ENCODE peak calls at places on chromosomes 7 and 10, in seven cellular contexts. G is testis, O is mesendoderm, N is H9, W is mucosa of descending colon, R is stomach, K is A549. E is an unnamed sample. For H3K4me1, the result is how much of the 10 kb centered on the place peaks cover.

GRCh38 chr7:2821842-2822507 is 22.1 kb downstream of the GNA12 start:
- DNase-seq in W (no peak), R (no peak), N (no peak), O (no peak), G (no peak), K (peak), E (no peak)

GRCh38 chr10:37534166-37534565 is 323.2 kb downstream of the ZNF248 start:
- DNase-seq in O (no peak), N (no peak), W (no peak), K (no peak), R (no peak), G (no peak), E (no peak)

GRCh38 chr7:29593458-29593857 is 29.8 kb downstream of the PRR15 start:
- DNase-seq in R (no peak), G (no peak), O (no peak), K (no peak), W (no peak), N (no peak), E (no peak)

GRCh38 chr10:6108631-6109443 is 20.0 kb downstream of the RBM17 start:
- DNase-seq in K (peak), W (peak), G (no peak), O (peak), R (no peak), N (peak), E (no peak)

GRCh38 chr10:27620425-27621397 is 116.6 kb downstream of the RAB18 start:
- DNase-seq in K (no peak), W (no peak), N (no peak), G (peak), O (no peak), R (no peak), E (peak)

GRCh38 chr10:131400518-131400917 is 89.0 kb upstream of the TCERG1L start:
- DNase-seq in N (no peak), O (no peak), G (no peak), R (no peak), K (no peak), W (no peak), E (no peak)

GRCh38 chr7:44046321-44047061 is 2.0 kb downstream of the DBNL start:
- DNase-seq in G (no peak), W (no peak), N (no peak), O (no peak), K (no peak), R (no peak), E (no peak)

GRCh38 chr7:38881015-38881414 is 28.0 kb downstream of the VPS41 start:
- DNase-seq in K (no peak), R (no peak), W (no peak), G (no peak), N (peak), O (peak), E (no peak)

GRCh38 chr7:149455175-149455950 is 5.5 kb downstream of the ZNF777 start:
- DNase-seq in G (no peak), R (no peak), O (no peak), K (no peak), W (no peak), N (no peak), E (no peak)

GRCh38 chr7:151717415-151717814 is 159.5 kb downstream of the PRKAG2 start:
- DNase-seq in K (no peak), O (no peak), N (no peak), W (no peak), R (peak), G (no peak), E (no peak)

GRCh38 chr7:105975770-105976428 is 12.8 kb downstream of the CDHR3 start:
- DNase-seq in K (no peak), O (peak), G (no peak), W (peak), R (no peak), N (no peak), E (no peak)

GRCh38 chr10:88028654-88029053 is 165.2 kb downstream of the PTEN start:
- DNase-seq in K (no peak), G (no peak), N (no peak), R (no peak), W (peak), O (peak), E (no peak)

GRCh38 chr7:156626220-156626895 is 14.2 kb upstream of the RNF32 start:
- DNase-seq in R (no peak), N (no peak), O (no peak), K (no peak), W (no peak), G (no peak), E (no peak)

GRCh38 chr7:96670338-96671289 is 39.0 kb downstream of the SEM1 start:
- DNase-seq in N (no peak), R (no peak), W (no peak), O (no peak), G (no peak), K (no peak), E (no peak)

GRCh38 chr10:33198610-33199009 is 135.9 kb downstream of the NRP1 start:
- DNase-seq in R (no peak), O (no peak), G (no peak), N (no peak), K (peak), W (no peak), E (no peak)

GRCh38 chr7:73615886-73616285 is 8.4 kb downstream of the MLXIPL start:
- DNase-seq in W (no peak), G (no peak), R (no peak), N (peak), O (peak), K (peak), E (no peak)

GRCh38 chr7:15977663-15978062 is 291.2 kb upstream of the MEOX2 start:
- DNase-seq in O (no peak), R (no peak), W (no peak), K (no peak), N (no peak), G (no peak), E (no peak)

GRCh38 chr10:133067152-133068090 is 20.3 kb upstream of the ADGRA1 start:
- DNase-seq in O (no peak), R (no peak), N (no peak), W (no peak), G (peak), K (no peak), E (no peak)

GRCh38 chr7:42091461-42092229 is 145.4 kb downstream of the GLI3 start:
- DNase-seq in W (no peak), K (no peak), R (peak), O (peak), G (no peak), N (peak), E (no peak)

GRCh38 chr10:19817251-19818046 is 1.2 kb downstream of the PLXDC2 start:
- DNase-seq in W (peak), O (peak), R (no peak), G (peak), N (peak), K (no peak), E (peak)

GRCh38 chr10:114691442-114691941 is 33.4 kb upstream of the ABLIM1 start:
- DNase-seq in R (no peak), G (no peak), N (no peak), K (no peak), O (peak), W (no peak), E (no peak)

GRCh38 chr7:7535688-7536087 is at the start of gene COL28A1:
- DNase-seq in K (no peak), O (no peak), N (no peak), W (no peak), R (no peak), G (no peak), E (no peak)

GRCh38 chr10:122567056-122567660 is 6.6 kb downstream of the DMBT1 start:
- DNase-seq in G (peak), R (peak), O (peak), W (no peak), K (peak), N (peak), E (no peak)

GRCh38 chr10:127993281-127993680 is 86.4 kb downstream of the PTPRE start:
- DNase-seq in N (no peak), G (no peak), O (no peak), R (no peak), W (no peak), K (no peak), E (no peak)

GRCh38 chr7:69994907-69995542 is 396.8 kb downstream of the AUTS2 start:
- DNase-seq in G (no peak), N (no peak), K (no peak), W (no peak), O (no peak), R (peak), E (no peak)

GRCh38 chr10:338176-339037 is 203.2 kb downstream of the ZMYND11 start:
- DNase-seq in O (no peak), G (no peak), N (no peak), W (no peak), R (peak), K (peak), E (peak)

GRCh38 chr10:116722736-116723427 is 19.5 kb downstream of the HSPA12A start:
- DNase-seq in R (no peak), G (no peak), W (no peak), O (no peak), N (no peak), K (no peak), E (peak)

GRCh38 chr7:54349259-54349658 is 192.9 kb upstream of the VSTM2A start:
- DNase-seq in R (no peak), K (no peak), W (no peak), G (no peak), O (peak), N (no peak), E (no peak)

GRCh38 chr7:103735377-103735776 is 254.1 kb downstream of the RELN start:
- DNase-seq in K (peak), G (no peak), W (no peak), N (no peak), O (no peak), R (no peak), E (no peak)

GRCh38 chr10:2990764-2991163 is 76.6 kb upstream of the PFKP start:
- DNase-seq in W (no peak), N (no peak), K (no peak), O (no peak), R (no peak), G (no peak), E (no peak)

GRCh38 chr7:57876-58275 is 134.5 kb upstream of the FAM20C start:
- DNase-seq in R (no peak), K (no peak), O (no peak), N (no peak), W (no peak), G (no peak), E (no peak)

GRCh38 chr7:110921478-110922210 is 169.3 kb upstream of the LRRN3 start:
- DNase-seq in G (no peak), O (no peak), W (no peak), R (no peak), N (no peak), K (no peak), E (no peak)

GRCh38 chr10:24462889-24463552 is 254.1 kb downstream of the KIAA1217 start:
- DNase-seq in G (peak), N (no peak), R (no peak), K (peak), O (no peak), W (no peak), E (no peak)

GRCh38 chr7:12709731-12710502 is 22.5 kb downstream of the ARL4A start:
- DNase-seq in O (no peak), W (no peak), R (no peak), N (no peak), G (no peak), K (no peak), E (no peak)

GRCh38 chr10:73886625-73887024 is 12.3 kb upstream of the CAMK2G start:
- DNase-seq in W (no peak), K (no peak), R (no peak), O (peak), N (no peak), G (no peak), E (no peak)

GRCh38 chr7:113710310-113711106 is 208.3 kb downstream of the PPP1R3A start:
- DNase-seq in N (peak), R (no peak), G (peak), K (peak), O (peak), W (peak), E (no peak)

GRCh38 chr7:95758187-95758586 is 14.2 kb upstream of the DYNC1I1 start:
- DNase-seq in O (no peak), N (no peak), R (no peak), W (no peak), G (no peak), K (no peak), E (no peak)

GRCh38 chr10:132408823-132409666 is 12.0 kb downstream of the PWWP2B start:
- DNase-seq in R (peak), K (no peak), W (peak), G (no peak), O (no peak), N (no peak), E (no peak)

GRCh38 chr10:71256661-71257030 is 44.3 kb downstream of the UNC5B start:
- DNase-seq in W (no peak), O (no peak), N (no peak), G (no peak), R (no peak), K (no peak), E (no peak)
- H3K4me1 ChIP-seq in W (half or more), O (under half), N (under half), G (under half), R (under half), K (under half), E (under half)

GRCh38 chr7:139725843-139726484 is 51.8 kb downstream of the HIPK2 start:
- DNase-seq in K (no peak), R (no peak), W (no peak), O (no peak), G (no peak), N (no peak), E (peak)

GRCh38 chr7:139730746-139731612 is 46.8 kb downstream of the HIPK2 start:
- DNase-seq in W (no peak), O (no peak), R (peak), N (no peak), G (peak), K (no peak), E (peak)

GRCh38 chr7:139726485-139726869 is 51.3 kb downstream of the HIPK2 start:
- DNase-seq in N (no peak), G (no peak), W (no peak), K (no peak), O (no peak), R (no peak), E (no peak)

GRCh38 chr7:139727151-139727705 is 50.6 kb downstream of the HIPK2 start:
- DNase-seq in R (no peak), K (no peak), O (no peak), G (no peak), N (no peak), W (no peak), E (no peak)

DNA sequence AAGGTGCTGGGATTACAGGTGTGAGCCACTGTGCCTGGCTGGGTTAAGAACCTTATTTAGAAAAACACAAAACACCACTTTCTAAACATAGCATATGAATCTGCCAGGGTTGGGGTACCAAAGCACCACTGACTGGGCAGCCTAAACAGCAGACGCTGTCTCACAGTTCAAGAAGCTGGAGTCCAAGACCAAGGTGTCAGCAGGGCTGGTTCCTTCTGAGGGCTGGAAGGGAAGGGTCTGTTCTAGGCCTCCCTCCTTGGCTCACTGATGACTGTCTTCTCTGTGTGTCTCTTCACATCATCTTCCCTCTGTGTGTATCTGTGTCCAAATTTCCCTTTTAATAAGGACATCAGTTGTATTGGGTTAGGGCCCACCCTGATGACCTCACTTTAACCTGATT is 49.6 kb downstream of the HIPK2 start:
- DNase-seq in K (no peak), O (no peak), W (no peak), N (no peak), R (no peak), G (no peak), E (no peak)
- H3K4me1 ChIP-seq in K (half or more), O (under half), W (under half), N (under half), R (half or more), G (under half), E (under half)

GRCh38 chr10:123741146-123741545 is 75.0 kb downstream of the GPR26 start:
- DNase-seq in O (no peak), N (no peak), K (no peak), R (no peak), W (no peak), G (no peak), E (no peak)
- H3K4me1 ChIP-seq in O (under half), N (under half), K (under half), R (under half), W (under half), G (under half), E (under half)

DNA sequence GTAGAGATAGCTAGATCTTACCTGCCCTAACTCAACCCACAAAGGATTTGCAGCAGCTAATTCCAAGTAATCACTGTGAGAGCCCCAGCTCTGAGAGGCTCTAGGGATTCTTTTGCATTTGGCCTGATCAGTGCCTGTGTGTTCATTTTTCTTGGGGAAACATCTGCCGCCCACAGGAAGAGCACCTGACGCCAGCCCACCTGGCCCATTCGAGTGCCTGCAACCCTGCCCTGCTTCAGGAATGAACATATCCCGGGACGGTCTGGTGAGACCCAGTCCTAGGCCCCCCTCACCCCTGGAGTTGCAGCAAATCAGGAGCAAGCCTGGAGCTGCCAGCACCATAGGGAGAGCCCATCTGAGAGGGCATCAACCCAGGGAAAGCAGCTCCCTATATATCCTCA is 38.8 kb downstream of the GSDME start:
- DNase-seq in O (no peak), R (no peak), N (no peak), K (no peak), W (no peak), G (no peak), E (peak)
- H3K4me1 ChIP-seq in O (under half), R (under half), N (under half), K (under half), W (under half), G (under half), E (under half)

GRCh38 chr10:44966816-44967509 is 7.4 kb downstream of the RASSF4 start:
- DNase-seq in K (no peak), O (no peak), W (no peak), G (no peak), N (peak), R (no peak), E (peak)

GRCh38 chr10:44967596-44967995 is 8.0 kb downstream of the RASSF4 start:
- DNase-seq in R (no peak), G (peak), K (no peak), N (peak), W (no peak), O (no peak), E (peak)

GRCh38 chr10:44965104-44965503 is 5.5 kb downstream of the RASSF4 start:
- DNase-seq in N (peak), R (no peak), O (no peak), K (no peak), G (no peak), W (no peak), E (no peak)

GRCh38 chr10:44965651-44966097 is 6.1 kb downstream of the RASSF4 start:
- DNase-seq in R (no peak), N (peak), G (no peak), W (no peak), K (no peak), O (no peak), E (peak)

GRCh38 chr10:44966129-44966815 is 6.7 kb downstream of the RASSF4 start:
- DNase-seq in O (no peak), N (no peak), K (no peak), G (no peak), W (no peak), R (no peak), E (no peak)
- H3K4me1 ChIP-seq in O (under half), N (under half), K (under half), G (under half), W (under half), R (under half), E (half or more)

DNA sequence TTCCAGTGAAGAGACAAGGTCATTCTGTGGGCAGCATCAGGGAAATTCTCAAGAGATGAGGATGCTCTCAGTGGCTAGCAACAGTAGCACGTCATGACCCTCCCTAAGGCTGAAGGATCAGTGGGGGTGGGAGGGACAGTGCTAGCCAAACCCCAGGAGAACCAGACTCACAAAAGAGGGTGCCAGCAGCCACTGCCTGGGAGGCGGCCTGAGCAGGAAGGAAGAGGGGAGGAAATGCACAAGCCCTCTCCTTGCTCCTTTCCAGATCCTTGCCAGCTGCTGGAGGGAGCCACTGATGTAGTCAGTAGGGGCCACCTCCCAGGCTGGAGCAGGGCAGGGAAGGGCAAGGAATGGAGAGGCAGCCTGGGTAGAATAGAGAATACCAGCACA is 302.7 kb downstream of the RPS24 start:
- DNase-seq in G (no peak), W (no peak), O (no peak), N (no peak), R (peak), K (no peak), E (no peak)
- H3K4me1 ChIP-seq in G (under half), W (under half), O (under half), N (under half), R (under half), K (under half), E (half or more)

GRCh38 chr10:61751599-61751998 is 88.9 kb downstream of the CABCOCO1 start:
- DNase-seq in G (no peak), W (no peak), N (no peak), O (no peak), K (no peak), R (no peak), E (no peak)
- H3K4me1 ChIP-seq in G (under half), W (under half), N (under half), O (under half), K (under half), R (under half), E (under half)

DNA sequence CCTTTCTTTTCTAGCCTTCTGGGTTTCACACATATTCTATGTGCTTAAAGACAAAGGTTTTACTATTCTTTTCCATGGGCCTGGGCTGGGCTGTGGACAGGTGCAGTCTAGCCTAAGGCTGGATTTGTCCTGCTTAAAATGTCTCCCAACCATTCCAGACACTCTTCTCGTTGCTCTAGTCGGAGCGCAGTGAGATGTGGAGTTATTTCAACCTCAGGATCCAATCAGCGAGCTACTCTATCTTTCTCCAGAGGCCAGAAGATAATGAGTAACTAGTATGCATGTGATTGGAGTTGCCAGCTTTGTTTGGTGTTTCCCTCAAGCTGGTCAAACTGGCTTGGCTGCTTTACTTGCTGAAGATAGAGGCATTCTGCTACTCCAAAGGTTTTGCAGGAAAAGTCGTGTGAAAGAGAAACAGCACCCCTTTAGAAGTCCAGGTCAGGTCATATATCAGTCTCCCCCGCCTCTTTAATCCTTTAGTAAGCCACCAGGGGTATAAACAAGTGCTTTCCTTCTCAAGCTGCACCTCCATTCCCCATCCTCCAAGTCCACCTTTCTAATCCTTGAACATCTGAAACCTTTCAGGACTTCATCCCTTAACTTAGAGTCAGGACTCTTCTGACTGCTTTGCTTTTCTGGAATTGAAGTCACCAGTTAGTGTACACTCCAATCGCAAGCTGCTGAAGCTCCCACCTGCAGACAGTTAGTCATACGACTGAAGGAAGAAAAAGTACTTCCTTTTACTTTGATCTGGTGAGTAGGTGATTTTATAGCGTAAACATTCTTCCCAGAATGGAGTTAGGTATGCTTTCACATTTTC is 78.8 kb downstream of the DNMBP start:
- DNase-seq in R (peak), N (peak), O (peak), W (peak), K (peak), G (no peak), E (no peak)
- H3K4me1 ChIP-seq in R (under half), N (under half), O (under half), W (under half), K (half or more), G (under half), E (under half)

GRCh38 chr7:47497367-47498096 is 84.4 kb downstream of the TNS3 start:
- DNase-seq in R (no peak), O (no peak), G (no peak), N (no peak), W (no peak), K (no peak), E (no peak)
- H3K4me1 ChIP-seq in R (half or more), O (under half), G (under half), N (under half), W (half or more), K (half or more), E (under half)